ENCODE peak calls at places on chromosomes 2 and 18, in four cellular contexts. S, C, H and D are unnamed samples.

GRCh38 chr2:52343867-52344266 is 1311.9 kb upstream of the NRXN1 start:
- DNase-seq in H (no peak), C (no peak), S (no peak), D (no peak)

GRCh38 chr18:11591957-11592356 is 17.4 kb upstream of the SLC35G4 start:
- DNase-seq in C (no peak), H (no peak), S (no peak), D (no peak)

GRCh38 chr2:227103583-227103982 is 60.4 kb downstream of the COL4A4 start:
- DNase-seq in C (no peak), H (no peak), S (no peak), D (no peak)

GRCh38 chr2:239022437-239023260 is 174.8 kb downstream of the TWIST2 start:
- DNase-seq in H (no peak), C (no peak), S (no peak), D (no peak)

GRCh38 chr2:171180229-171180937 is 19.7 kb upstream of the TLK1 start:
- DNase-seq in C (no peak), S (no peak), H (no peak), D (no peak)

GRCh38 chr2:145918951-145919350 is 1399.0 kb upstream of the ZEB2 start:
- DNase-seq in S (no peak), H (no peak), C (no peak), D (no peak)

GRCh38 chr2:4354678-4355077 is 651.3 kb downstream of the DCDC2C start:
- DNase-seq in H (no peak), S (peak; percentile 28), C (peak; percentile 23), D (peak; percentile 4)

GRCh38 chr2:239079671-239080294 is 231.9 kb downstream of the TWIST2 start:
- DNase-seq in S (no peak), H (no peak), C (no peak), D (no peak)

GRCh38 chr2:9244985-9245544 is 38.5 kb downstream of the ASAP2 start:
- DNase-seq in C (peak; percentile 42), H (no peak), S (no peak), D (no peak)

GRCh38 chr2:28649481-28650260 is 102.0 kb upstream of the PPP1CB start:
- DNase-seq in S (peak; percentile 36), H (no peak), C (no peak), D (peak; percentile 42)

GRCh38 chr2:171703574-171704347 is 16.5 kb downstream of the DYNC1I2 start:
- DNase-seq in H (no peak), C (no peak), S (peak; percentile 53), D (peak; percentile 45)

GRCh38 chr2:218716070-218716469 is 5.4 kb downstream of the TTLL4 start:
- DNase-seq in C (no peak), H (no peak), S (no peak), D (no peak)

GRCh38 chr18:79853303-79853992 is 55.7 kb downstream of the KCNG2 start:
- DNase-seq in S (no peak), H (no peak), C (no peak), D (no peak)

GRCh38 chr2:112165296-112165695 is 27.1 kb downstream of the FBLN7 start:
- DNase-seq in C (no peak), H (no peak), S (no peak), D (no peak)

GRCh38 chr2:205474746-205475145 is 207.6 kb upstream of the NRP2 start:
- DNase-seq in H (no peak), S (no peak), C (no peak), D (no peak)

GRCh38 chr2:85168984-85169383 is 35.8 kb downstream of the TCF7L1 start:
- DNase-seq in S (no peak), C (no peak), H (no peak), D (no peak)

GRCh38 chr2:77479895-77480294 is 42.3 kb downstream of the LRRTM4 start:
- DNase-seq in C (no peak), S (no peak), H (no peak), D (no peak)

GRCh38 chr2:98487806-98488189 is 43.1 kb downstream of the INPP4A start:
- DNase-seq in C (peak; percentile 41), H (peak; percentile 92), S (peak; percentile 66), D (peak; percentile 46)

GRCh38 chr2:139622691-139623090 is 842.5 kb upstream of the NXPH2 start:
- DNase-seq in S (no peak), H (no peak), C (no peak), D (no peak)

GRCh38 chr2:181674466-181674865 is 5.9 kb downstream of the NEUROD1 start:
- DNase-seq in H (no peak), C (no peak), S (no peak), D (no peak)

GRCh38 chr18:47265197-47265596 is 13.7 kb upstream of the SKOR2 start:
- DNase-seq in C (no peak), S (no peak), H (no peak), D (no peak)

GRCh38 chr2:231680992-231681852 is 27.1 kb upstream of the PTMA start:
- DNase-seq in C (peak; percentile 94), S (peak; percentile 87), H (no peak), D (no peak)

GRCh38 chr2:10580170-10580539 is 109.6 kb downstream of the NOL10 start:
- DNase-seq in C (peak; percentile 27), H (no peak), S (no peak), D (no peak)

GRCh38 chr2:154706660-154707059 is 8.2 kb downstream of the KCNJ3 start:
- DNase-seq in C (no peak), S (no peak), H (no peak), D (no peak)

GRCh38 chr2:1046067-1046466 is 95.4 kb downstream of the SNTG2 start:
- DNase-seq in S (no peak), C (no peak), H (no peak), D (no peak)

GRCh38 chr18:79685281-79685680 is 5.7 kb downstream of the CTDP1 start:
- DNase-seq in H (no peak), S (no peak), C (no peak), D (no peak)

GRCh38 chr2:236170678-236171212 is 2.6 kb upstream of the GBX2 start:
- DNase-seq in C (no peak), S (no peak), H (no peak), D (no peak)

GRCh38 chr2:38146917-38147307 is 71.0 kb upstream of the CYP1B1 start:
- DNase-seq in C (no peak), S (peak; percentile 25), H (peak; percentile 78), D (peak; percentile 66)

GRCh38 chr18:44802508-44802907 is 121.8 kb downstream of the SETBP1 start:
- DNase-seq in C (no peak), H (no peak), S (no peak), D (no peak)

GRCh38 chr2:96631804-96632435 is 6.2 kb downstream of the KANSL3 start:
- DNase-seq in C (no peak), S (peak; percentile 16), H (no peak), D (no peak)

GRCh38 chr2:119431155-119431975 is at the start of gene TMEM37:
- DNase-seq in H (peak; percentile 90), S (peak; percentile 79), C (peak; percentile 79), D (peak; percentile 97)

GRCh38 chr2:106127776-106128268 is 66.3 kb downstream of the UXS1 start:
- DNase-seq in H (no peak), S (no peak), C (no peak), D (no peak)

GRCh38 chr18:46916551-46917107 is 678 bp downstream of the PIAS2 start:
- DNase-seq in H (no peak), S (peak; percentile 17), C (no peak), D (no peak)

GRCh38 chr2:44951124-44951523 is 9.6 kb downstream of the SIX3 start:
- DNase-seq in S (no peak), C (no peak), H (no peak), D (no peak)

DNA sequence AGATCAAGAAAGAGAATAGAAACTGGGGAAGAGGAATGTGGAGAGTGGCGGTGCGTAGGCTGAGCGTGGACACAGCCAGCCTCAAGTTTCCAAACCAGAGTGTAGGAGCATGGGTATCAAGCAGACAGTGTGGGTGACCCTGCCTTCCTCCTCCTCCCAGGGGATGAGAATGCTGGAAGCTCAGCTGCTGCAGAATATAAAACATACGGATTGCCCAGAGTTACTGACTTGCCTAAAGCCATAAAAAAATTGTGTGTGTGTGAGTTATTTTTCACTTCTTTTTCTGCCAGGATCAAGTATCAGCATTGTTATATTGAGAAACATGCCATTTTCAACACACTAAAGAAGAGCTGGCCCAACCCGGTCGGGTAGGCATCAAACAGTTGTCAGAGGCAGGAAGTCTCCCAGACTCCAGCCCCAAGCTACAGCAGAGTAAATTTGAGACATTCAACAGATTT is 333.3 kb upstream of the ACVR2A start:
- DNase-seq in C (no peak), H (no peak), S (no peak), D (no peak)
- TF ChIP-seq ETV6 in C (no peak), H (no peak), S (no peak), D (no peak)

GRCh38 chr2:69271831-69272257 is 115.2 kb downstream of the GFPT1 start:
- DNase-seq in C (no peak), H (no peak), S (no peak), D (no peak)
- TF ChIP-seq ETV6 in C (no peak), H (no peak), S (no peak), D (no peak)

DNA sequence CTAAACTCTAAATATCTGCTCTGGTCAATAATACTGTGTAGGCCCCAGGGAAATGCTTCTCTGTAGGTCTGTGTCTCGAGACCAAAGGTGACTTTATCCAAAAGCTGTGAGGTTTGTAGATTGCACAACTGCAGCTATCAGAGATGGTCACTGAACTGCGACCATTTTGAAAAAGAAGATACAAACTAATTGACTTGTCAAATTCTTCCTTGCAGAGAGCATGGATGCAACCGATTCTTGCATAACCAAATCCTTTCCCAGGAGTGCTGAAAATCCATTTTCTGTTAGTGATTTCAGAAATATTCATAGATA is 155.8 kb downstream of the SH3BP4 start:
- DNase-seq in C (no peak), H (no peak), S (no peak), D (no peak)
- TF ChIP-seq ETV6 in C (no peak), H (no peak), S (no peak), D (no peak)

GRCh38 chr2:75403991-75404428 is 156.7 kb downstream of the EVA1A start:
- DNase-seq in H (peak; percentile 36), C (no peak), S (peak; percentile 61), D (peak; percentile 49)
- TF ChIP-seq ETV6 in H (no peak), C (no peak), S (no peak), D (no peak)

GRCh38 chr2:109289823-109290222 is 160.8 kb downstream of the SH3RF3 start:
- DNase-seq in S (no peak), C (no peak), H (no peak), D (no peak)

GRCh38 chr2:109289011-109289410 is 160.0 kb downstream of the SH3RF3 start:
- DNase-seq in S (no peak), H (no peak), C (no peak), D (no peak)

GRCh38 chr2:109293663-109294062 is 164.7 kb downstream of the SH3RF3 start:
- DNase-seq in H (no peak), S (no peak), C (no peak), D (no peak)

GRCh38 chr2:109292377-109292776 is 163.4 kb downstream of the SH3RF3 start:
- DNase-seq in C (no peak), S (no peak), H (no peak), D (no peak)

GRCh38 chr2:109290887-109291675 is 162.1 kb downstream of the SH3RF3 start:
- DNase-seq in C (no peak), H (no peak), S (no peak), D (no peak)
- TF ChIP-seq ETV6 in C (no peak), H (no peak), S (no peak), D (no peak)

GRCh38 chr2:188725981-188726380 is 248.2 kb upstream of the COL3A1 start:
- DNase-seq in H (no peak), S (no peak), C (no peak), D (no peak)
- TF ChIP-seq ETV6 in H (no peak), S (no peak), C (no peak), D (no peak)